ENCODE peak calls at places on chromosomes 12 and 14, in seven cellular contexts. Y, F, J, P, T, A and W are unnamed samples.

GRCh38 chr12:124096109-124096508 is 123.1 kb downstream of the ZNF664 start:
- DNase-seq in F (no peak), J (no peak), Y (no peak), A (no peak), T (no peak), P (no peak), W (no peak)

GRCh38 chr14:86038401-86038985 is 508.5 kb downstream of the FLRT2 start:
- DNase-seq in Y (peak; percentile 33), F (peak; percentile 10), T (peak; percentile 7), A (no peak), J (peak; percentile 11), P (no peak), W (peak; percentile 63)

GRCh38 chr14:72946491-72946890 is 20.2 kb downstream of the DCAF4 start:
- DNase-seq in F (no peak), P (no peak), Y (no peak), J (no peak), T (no peak), A (no peak), W (no peak)

GRCh38 chr12:1776139-1776975 is 44.0 kb upstream of the LRTM2 start:
- DNase-seq in Y (no peak), A (no peak), F (no peak), J (peak; percentile 44), P (no peak), T (no peak), W (no peak)

GRCh38 chr12:122080149-122081107 is 1.9 kb downstream of the MLXIP start:
- DNase-seq in F (no peak), A (no peak), J (peak; percentile 76), T (no peak), P (no peak), Y (no peak), W (peak; percentile 73)

GRCh38 chr12:67366530-67367196 is 97.5 kb downstream of the CAND1 start:
- DNase-seq in Y (no peak), J (no peak), T (no peak), A (no peak), P (no peak), F (no peak), W (no peak)

GRCh38 chr12:62631531-62632520 is 165.2 kb downstream of the MON2 start:
- DNase-seq in F (peak; percentile 25), A (no peak), T (no peak), P (no peak), Y (no peak), J (peak; percentile 89), W (no peak)

GRCh38 chr14:90658541-90658967 is 157.7 kb downstream of the TTC7B start:
- DNase-seq in T (no peak), Y (no peak), F (no peak), P (no peak), J (no peak), A (no peak), W (peak; percentile 30)

GRCh38 chr12:119512772-119513497 is 80.6 kb upstream of the TMEM233 start:
- DNase-seq in F (peak; percentile 9), T (peak; percentile 50), A (no peak), Y (no peak), J (no peak), P (no peak), W (peak; percentile 52)

GRCh38 chr12:72006766-72007165 is 68.1 kb downstream of the TPH2 start:
- DNase-seq in A (no peak), T (no peak), J (no peak), Y (no peak), P (no peak), F (no peak), W (no peak)

GRCh38 chr12:47549258-47549657 is 156.6 kb downstream of the RPAP3 start:
- DNase-seq in P (no peak), F (no peak), T (no peak), J (no peak), Y (no peak), A (no peak), W (no peak)

GRCh38 chr14:21069388-21070082 is 569 bp upstream of the ARHGEF40 start:
- DNase-seq in P (no peak), A (no peak), T (no peak), J (peak; percentile 77), F (peak; percentile 85), Y (no peak), W (no peak)

GRCh38 chr12:11652351-11653040 is 3.0 kb downstream of the ETV6 start:
- DNase-seq in J (no peak), P (peak; percentile 71), F (no peak), T (no peak), A (no peak), Y (no peak), W (no peak)

GRCh38 chr12:93442411-93443340 is 929 bp upstream of the UBE2N start:
- DNase-seq in P (no peak), T (no peak), Y (no peak), A (no peak), F (no peak), J (no peak), W (no peak)

DNA sequence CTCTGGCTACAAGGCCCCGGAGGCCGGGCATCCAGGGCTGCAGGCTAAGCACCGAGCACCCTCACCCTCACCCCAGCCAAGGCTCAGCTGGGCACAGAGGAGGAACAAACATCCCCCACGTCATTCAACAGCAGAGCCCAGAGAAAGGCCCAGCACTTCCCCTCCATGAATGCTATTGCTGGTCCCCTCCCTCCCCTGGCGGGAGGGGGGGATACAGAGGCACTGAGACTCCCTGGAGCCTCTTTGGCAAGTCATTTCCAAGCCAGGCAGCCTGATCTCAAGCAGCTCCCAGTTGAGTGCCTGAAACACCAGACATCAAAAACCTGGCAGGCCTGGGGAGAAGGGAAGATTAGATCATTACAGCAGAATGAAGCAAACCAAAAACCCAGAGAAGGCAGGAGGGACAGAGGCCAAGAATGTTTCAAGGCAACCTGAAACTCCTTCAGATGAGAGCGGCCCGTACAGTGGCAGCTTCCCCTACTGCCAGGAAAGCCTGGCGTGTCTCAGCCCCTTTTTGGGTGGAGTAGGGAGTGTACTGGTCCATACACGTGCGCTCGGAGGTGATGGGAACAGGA is 92.1 kb downstream of the LRRC74A start:
- DNase-seq in F (no peak), A (no peak), P (no peak), J (peak; percentile 57), Y (no peak), T (peak; percentile 20), W (peak; percentile 85)
- TF ChIP-seq JUND in F (no peak), A (no peak), P (no peak), J (peak; percentile 58), Y (no peak), T (no peak), W (no peak)

GRCh38 chr12:103196467-103196866 is 239.0 kb downstream of the ASCL1 start:
- DNase-seq in A (no peak), F (no peak), P (no peak), Y (no peak), T (no peak), J (no peak), W (no peak)

GRCh38 chr12:103197725-103198388 is 240.4 kb downstream of the ASCL1 start:
- DNase-seq in T (no peak), P (no peak), A (no peak), F (no peak), J (no peak), Y (no peak), W (no peak)

GRCh38 chr12:103198499-103198898 is 241.0 kb downstream of the ASCL1 start:
- DNase-seq in P (no peak), T (no peak), Y (no peak), A (no peak), J (no peak), F (no peak), W (no peak)
- TF ChIP-seq JUND in P (no peak), T (no peak), Y (no peak), A (no peak), J (no peak), F (no peak), W (no peak)

GRCh38 chr12:64674367-64674922 is 64.2 kb downstream of the RASSF3 start:
- DNase-seq in Y (no peak), A (no peak), J (no peak), P (no peak), T (no peak), F (no peak), W (no peak)

GRCh38 chr12:64673490-64674169 is 63.3 kb downstream of the RASSF3 start:
- DNase-seq in Y (no peak), T (no peak), J (peak; percentile 37), P (no peak), A (no peak), F (peak; percentile 32), W (no peak)

GRCh38 chr12:64672925-64673409 is 62.7 kb downstream of the RASSF3 start:
- DNase-seq in F (peak; percentile 76), A (peak; percentile 56), J (peak; percentile 69), Y (no peak), T (no peak), P (no peak), W (no peak)

GRCh38 chr12:64678248-64678647 is 68.0 kb downstream of the RASSF3 start:
- DNase-seq in T (no peak), Y (no peak), P (no peak), F (no peak), J (no peak), A (no peak), W (peak; percentile 67)

DNA sequence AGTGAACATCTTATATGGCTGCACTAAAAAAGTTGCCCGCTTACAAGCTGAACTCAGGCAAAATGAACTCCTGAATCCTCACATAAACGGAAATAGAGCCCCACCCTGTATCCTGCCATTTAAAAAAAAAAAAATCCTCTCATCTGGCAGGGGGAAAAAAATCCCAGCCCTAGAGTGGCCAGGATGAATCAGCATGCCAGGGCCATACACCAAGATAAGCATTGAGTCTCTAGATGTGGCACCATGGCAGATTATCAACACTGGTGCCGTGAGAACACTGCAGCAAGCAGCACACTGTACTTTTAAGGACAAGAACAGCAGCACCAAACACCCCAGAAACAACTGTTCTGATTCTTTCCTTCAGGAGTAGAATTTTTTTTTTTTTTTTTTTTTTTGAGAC is 65.5 kb downstream of the RASSF3 start:
- DNase-seq in Y (no peak), T (no peak), P (no peak), F (no peak), J (peak; percentile 47), A (no peak), W (no peak)
- TF ChIP-seq JUND in Y (no peak), T (no peak), P (no peak), F (no peak), J (peak; percentile 33), A (peak; percentile 48), W (no peak)

GRCh38 chr12:75892779-75893408 is 138.7 kb downstream of the PHLDA1 start:
- DNase-seq in P (no peak), F (no peak), A (no peak), Y (no peak), J (no peak), T (peak; percentile 68), W (no peak)
- TF ChIP-seq JUND in P (no peak), F (no peak), A (no peak), Y (no peak), J (no peak), T (peak; percentile 68), W (no peak)